ENCODE peak calls at places on chromosome X, in seven cellular contexts. One of them, this sample, is unnamed.

GRCh38 chrX:13102636-13103035 is 58.2 kb upstream of the FAM9C start:
- DNase-seq in A673: no peak
- DNase-seq in mucosa of descending colon: no peak
- DNase-seq in CD4-positive, CD25-positive, alpha-beta regulatory T cell: no peak
- DNase-seq in cardiac muscle cell: no peak
- DNase-seq in EH: peak
- DNase-seq in endothelial cell: no peak
- DNase-seq in this sample: peak

GRCh38 chrX:110786486-110786885 is 9.1 kb downstream of the CHRDL1 start:
- DNase-seq in cardiac muscle cell: no peak
- DNase-seq in EH: peak
- DNase-seq in CD4-positive, CD25-positive, alpha-beta regulatory T cell: no peak
- DNase-seq in mucosa of descending colon: no peak
- DNase-seq in A673: no peak
- DNase-seq in endothelial cell: no peak
- DNase-seq in this sample: peak

GRCh38 chrX:72025236-72025770 is 106.4 kb downstream of the RTL5 start:
- DNase-seq in EH: no peak
- DNase-seq in mucosa of descending colon: no peak
- DNase-seq in A673: no peak
- DNase-seq in endothelial cell: no peak
- DNase-seq in cardiac muscle cell: no peak
- DNase-seq in CD4-positive, CD25-positive, alpha-beta regulatory T cell: no peak
- DNase-seq in this sample: no peak

GRCh38 chrX:17613979-17614572 is 123.2 kb upstream of the SCML1 start:
- DNase-seq in cardiac muscle cell: peak
- DNase-seq in CD4-positive, CD25-positive, alpha-beta regulatory T cell: no peak
- DNase-seq in mucosa of descending colon: no peak
- DNase-seq in A673: no peak
- DNase-seq in EH: peak
- DNase-seq in endothelial cell: no peak
- DNase-seq in this sample: peak

GRCh38 chrX:81202989-81203388 is 1.1 kb downstream of the SH3BGRL start:
- DNase-seq in cardiac muscle cell: no peak
- DNase-seq in mucosa of descending colon: no peak
- DNase-seq in CD4-positive, CD25-positive, alpha-beta regulatory T cell: no peak
- DNase-seq in EH: no peak
- DNase-seq in A673: no peak
- DNase-seq in endothelial cell: no peak
- DNase-seq in this sample: peak

GRCh38 chrX:1483843-1484637 is 31.3 kb upstream of the ASMTL start:
- DNase-seq in EH: no peak
- DNase-seq in CD4-positive, CD25-positive, alpha-beta regulatory T cell: no peak
- DNase-seq in mucosa of descending colon: no peak
- DNase-seq in endothelial cell: no peak
- DNase-seq in cardiac muscle cell: no peak
- DNase-seq in A673: no peak
- DNase-seq in this sample: no peak

GRCh38 chrX:38717871-38718270 is 83.4 kb upstream of the MID1IP1 start:
- DNase-seq in cardiac muscle cell: peak
- DNase-seq in CD4-positive, CD25-positive, alpha-beta regulatory T cell: no peak
- DNase-seq in EH: peak
- DNase-seq in A673: peak
- DNase-seq in mucosa of descending colon: no peak
- DNase-seq in endothelial cell: peak
- DNase-seq in this sample: peak

GRCh38 chrX:41449138-41449537 is 2.0 kb downstream of the NYX start:
- DNase-seq in A673: no peak
- DNase-seq in endothelial cell: no peak
- DNase-seq in mucosa of descending colon: no peak
- DNase-seq in EH: no peak
- DNase-seq in CD4-positive, CD25-positive, alpha-beta regulatory T cell: no peak
- DNase-seq in cardiac muscle cell: no peak
- DNase-seq in this sample: no peak

GRCh38 chrX:115562492-115562872 is 1.5 kb downstream of the PLS3 start:
- DNase-seq in CD4-positive, CD25-positive, alpha-beta regulatory T cell: no peak
- DNase-seq in EH: peak
- DNase-seq in mucosa of descending colon: no peak
- DNase-seq in endothelial cell: no peak
- DNase-seq in cardiac muscle cell: peak
- DNase-seq in A673: peak
- DNase-seq in this sample: peak

GRCh38 chrX:49291615-49292337 is 11.7 kb upstream of the GAGE10 start:
- DNase-seq in CD4-positive, CD25-positive, alpha-beta regulatory T cell: peak
- DNase-seq in endothelial cell: peak
- DNase-seq in cardiac muscle cell: peak
- DNase-seq in A673: peak
- DNase-seq in mucosa of descending colon: peak
- DNase-seq in EH: peak
- DNase-seq in this sample: peak

GRCh38 chrX:41785685-41786084 is 61.7 kb downstream of the GPR82 start:
- DNase-seq in endothelial cell: no peak
- DNase-seq in CD4-positive, CD25-positive, alpha-beta regulatory T cell: no peak
- DNase-seq in mucosa of descending colon: no peak
- DNase-seq in A673: peak
- DNase-seq in EH: peak
- DNase-seq in cardiac muscle cell: no peak
- DNase-seq in this sample: no peak

GRCh38 chrX:25534096-25534495 is 518.3 kb upstream of the ARX start:
- DNase-seq in A673: no peak
- DNase-seq in cardiac muscle cell: no peak
- DNase-seq in mucosa of descending colon: no peak
- DNase-seq in CD4-positive, CD25-positive, alpha-beta regulatory T cell: no peak
- DNase-seq in EH: no peak
- DNase-seq in endothelial cell: no peak
- DNase-seq in this sample: no peak

GRCh38 chrX:150548684-150549083 is 19.7 kb upstream of the MTM1 start:
- DNase-seq in CD4-positive, CD25-positive, alpha-beta regulatory T cell: no peak
- DNase-seq in cardiac muscle cell: no peak
- DNase-seq in EH: peak
- DNase-seq in A673: no peak
- DNase-seq in mucosa of descending colon: no peak
- DNase-seq in endothelial cell: no peak
- DNase-seq in this sample: no peak